ENCODE peak calls at places on chromosomes 16 and 17, in eight cellular contexts. B is neuronal stem cell, C is fibroblast of lung, O is thoracic aorta, E is right cardiac atrium, G is stomach, Z is small intestine, W is pancreas. H is an unnamed sample.
A peak's percentile ranks its signal among the peaks of the same experiment; 100 is the strongest.

GRCh38 chr16:69927056-69927757 is 23.9 kb upstream of the CLEC18A start:
- DNase-seq in B (no peak), O (no peak), C (peak; percentile 74), Z (no peak), G (no peak), W (peak; percentile 59), E (peak; percentile 86), H (peak; percentile 14)

GRCh38 chr16:84314814-84315213 is 20.1 kb downstream of the WFDC1 start:
- DNase-seq in E (no peak), B (no peak), W (no peak), O (no peak), C (no peak), G (no peak), Z (no peak), H (no peak)

GRCh38 chr17:69254187-69254586 is 25.6 kb upstream of the ABCA10 start:
- DNase-seq in B (no peak), O (no peak), W (no peak), E (no peak), G (no peak), C (no peak), Z (no peak), H (no peak)

GRCh38 chr17:33233855-33234228 is 59.3 kb downstream of the ASIC2 start:
- DNase-seq in Z (peak; percentile 53), E (no peak), W (no peak), B (no peak), G (no peak), C (no peak), O (no peak), H (no peak)

GRCh38 chr16:67463059-67463458 is 17.9 kb downstream of the ATP6V0D1 start:
- DNase-seq in G (no peak), C (no peak), O (no peak), Z (peak; percentile 92), B (no peak), W (no peak), E (no peak), H (no peak)

GRCh38 chr17:37239690-37240344 is 136.0 kb upstream of the C17orf78 start:
- DNase-seq in E (no peak), W (no peak), O (no peak), G (no peak), Z (peak; percentile 23), B (peak; percentile 8), C (peak; percentile 57), H (no peak)

GRCh38 chr16:57606847-57607501 is 21.5 kb upstream of the ADGRG1 start:
- DNase-seq in G (peak; percentile 90), W (peak; percentile 92), E (no peak), B (no peak), O (no peak), C (no peak), Z (peak; percentile 75), H (no peak)

GRCh38 chr16:12688972-12689850 is 114.5 kb downstream of the CPPED1 start:
- DNase-seq in W (no peak), Z (no peak), O (no peak), B (no peak), E (no peak), G (no peak), C (no peak), H (no peak)

GRCh38 chr16:68229431-68230175 is 6.3 kb downstream of the ESRP2 start:
- DNase-seq in G (peak; percentile 52), O (no peak), C (peak; percentile 75), E (no peak), B (no peak), Z (peak; percentile 49), W (peak; percentile 65), H (no peak)

GRCh38 chr17:63289931-63290330 is 156.2 kb downstream of the CYB561 start:
- DNase-seq in C (no peak), E (no peak), B (no peak), O (no peak), W (no peak), Z (no peak), G (no peak), H (no peak)

GRCh38 chr17:41251261-41251660 is 1.8 kb downstream of the KRTAP9-4 start:
- DNase-seq in C (no peak), E (no peak), G (no peak), O (no peak), B (no peak), W (no peak), Z (no peak), H (no peak)

GRCh38 chr17:78343099-78343432 is 16.8 kb downstream of the SOCS3 start:
- DNase-seq in O (peak; percentile 74), B (no peak), G (peak; percentile 52), W (peak; percentile 77), Z (no peak), E (peak; percentile 91), C (peak; percentile 94), H (peak; percentile 94)

GRCh38 chr16:88504489-88505404 is 51.7 kb downstream of the ZFPM1 start:
- DNase-seq in W (peak; percentile 97), E (no peak), B (no peak), Z (peak; percentile 95), O (no peak), C (no peak), G (peak; percentile 86), H (no peak)

GRCh38 chr16:57624044-57624688 is 4.3 kb upstream of the ADGRG1 start:
- DNase-seq in C (no peak), G (no peak), Z (no peak), O (no peak), B (no peak), W (peak; percentile 12), E (no peak), H (no peak)

GRCh38 chr17:2982854-2983636 is 80.4 kb downstream of the OR1D5 start:
- DNase-seq in Z (no peak), G (no peak), E (peak; percentile 86), W (no peak), C (peak; percentile 96), O (peak; percentile 29), B (no peak), H (peak; percentile 92)

GRCh38 chr17:67052720-67053437 is 8.5 kb downstream of the CACNG1 start:
- DNase-seq in W (no peak), G (peak; percentile 20), B (no peak), C (no peak), Z (no peak), E (no peak), O (no peak), H (no peak)

GRCh38 chr16:71709231-71709781 is 15.2 kb downstream of the PHLPP2 start:
- DNase-seq in W (no peak), C (peak; percentile 34), E (no peak), B (no peak), Z (peak; percentile 89), G (no peak), O (no peak), H (no peak)

GRCh38 chr17:81652901-81653771 is 3.2 kb downstream of the PDE6G start:
- DNase-seq in O (no peak), Z (no peak), G (no peak), E (no peak), B (no peak), W (no peak), C (no peak), H (no peak)
- H3K4me3 ChIP-seq in O (peak overlapping the region; percentile 38), Z (no peak overlapping the region), G (no peak overlapping the region), E (no peak overlapping the region), B (no peak overlapping the region), W (peak overlapping the region; percentile 12), C (no peak overlapping the region), H (no peak overlapping the region)

GRCh38 chr17:61746248-61746985 is 116.9 kb downstream of the BRIP1 start:
- DNase-seq in W (no peak), G (no peak), E (no peak), B (no peak), Z (no peak), C (no peak), O (no peak), H (no peak)

GRCh38 chr17:61739002-61739401 is 124.3 kb downstream of the BRIP1 start:
- DNase-seq in O (no peak), E (no peak), B (no peak), Z (no peak), C (no peak), G (no peak), W (no peak), H (no peak)

GRCh38 chr17:61744252-61744651 is 119.1 kb downstream of the BRIP1 start:
- DNase-seq in O (no peak), B (no peak), E (no peak), Z (no peak), G (no peak), C (no peak), W (no peak), H (no peak)

GRCh38 chr17:61744804-61745203 is 118.5 kb downstream of the BRIP1 start:
- DNase-seq in G (no peak), W (no peak), B (no peak), O (no peak), C (no peak), E (no peak), Z (no peak), H (no peak)

DNA sequence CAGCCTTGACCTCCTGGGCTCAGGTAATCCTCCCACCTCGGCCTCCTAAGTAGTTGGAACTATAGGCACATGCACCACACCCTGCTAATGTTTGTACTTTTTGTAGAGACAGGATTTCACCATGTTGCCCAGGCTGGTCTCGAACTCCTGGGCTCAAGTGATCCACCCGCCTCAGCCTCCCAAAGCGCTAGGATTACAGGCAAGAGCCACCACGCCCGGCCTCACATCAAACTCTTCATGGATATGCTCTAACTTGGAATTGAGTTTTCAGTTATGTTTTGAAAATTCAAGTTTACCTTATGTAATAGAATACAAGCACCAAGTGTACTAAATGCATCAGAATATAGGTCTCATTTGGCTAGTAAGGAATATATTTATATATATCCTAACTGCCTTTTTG is 119.6 kb downstream of the BRIP1 start:
- DNase-seq in O (no peak), B (no peak), E (no peak), Z (no peak), W (no peak), C (no peak), G (no peak), H (no peak)
- H3K9me3 ChIP-seq in O (peaks cover 4% of the 10 kb centered on the region), B (peaks cover 5% of the 10 kb centered on the region), E (no peaks in the 10 kb centered on the region), Z (no peaks in the 10 kb centered on the region), W (no peaks in the 10 kb centered on the region), C (no peaks in the 10 kb centered on the region), G (peaks cover 25% of the 10 kb centered on the region), H (peaks cover 22% of the 10 kb centered on the region)

GRCh38 chr16:85473909-85474640 is 139.0 kb upstream of the GSE1 start:
- DNase-seq in Z (no peak), B (no peak), E (no peak), C (no peak), W (no peak), G (no peak), O (no peak), H (peak; percentile 63)
- H3K27me3 ChIP-seq in Z (no peaks in the 10 kb centered on the region), B (no peaks in the 10 kb centered on the region), E (no peaks in the 10 kb centered on the region), C (no peaks in the 10 kb centered on the region), W (no peaks in the 10 kb centered on the region), G (no peaks in the 10 kb centered on the region), O (no peaks in the 10 kb centered on the region), H (no peaks in the 10 kb centered on the region)

DNA sequence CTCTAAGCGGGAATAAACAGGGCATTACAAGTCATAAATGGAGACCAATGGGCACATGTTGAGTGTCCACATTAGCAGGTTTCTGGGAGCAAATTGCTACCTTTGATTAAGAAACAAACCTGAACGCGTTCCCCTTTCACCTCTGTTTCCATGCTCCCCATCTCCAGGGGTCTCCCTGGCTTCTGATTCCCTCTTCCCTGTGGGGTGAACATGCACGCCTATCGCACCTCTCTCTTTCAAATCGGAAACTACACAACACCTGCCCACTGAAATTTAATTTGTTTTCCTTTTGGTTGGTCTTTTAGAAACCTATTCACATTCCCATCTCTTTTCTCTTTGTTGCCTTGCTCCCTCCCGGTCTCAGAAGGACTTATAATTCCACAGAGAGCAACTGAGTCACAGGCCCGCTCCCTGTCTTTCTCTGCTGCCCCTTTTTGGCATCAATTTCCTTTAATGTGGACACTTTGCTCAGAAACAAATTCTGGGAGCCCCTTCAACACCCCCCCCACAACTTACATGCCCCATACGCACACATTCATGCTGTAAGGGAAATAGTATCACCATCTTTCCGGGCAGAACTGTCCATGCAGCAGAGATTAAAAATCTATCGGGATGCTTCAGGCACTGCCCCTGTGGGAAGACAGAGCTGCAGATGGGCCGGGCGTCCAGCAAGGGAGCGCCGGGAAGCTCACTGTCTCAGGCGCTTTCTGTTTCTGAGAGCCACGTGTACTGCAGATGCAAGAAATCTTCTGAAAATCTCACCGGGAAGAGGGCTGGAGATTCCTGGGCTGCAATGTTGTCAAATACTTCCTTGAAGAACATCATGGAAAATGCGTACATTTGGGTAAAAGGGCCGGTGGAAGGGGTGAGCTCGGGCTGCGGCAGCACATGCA is 7.2 kb upstream of the FOXF1 start:
- DNase-seq in Z (no peak), W (no peak), C (peak; percentile 48), G (no peak), O (no peak), E (no peak), B (no peak), H (peak; percentile 71)
- H3K4me3 ChIP-seq in Z (no peak overlapping the region), W (no peak overlapping the region), C (no peak overlapping the region), G (peak overlapping the region; percentile 73), O (no peak overlapping the region), E (no peak overlapping the region), B (no peak overlapping the region), H (peak overlapping the region; percentile 25)